ENCODE peak calls at places on chromosomes 2 and 18, in four cellular contexts. Q is skeletal muscle cell; I is stimulated activated CD4-positive, alpha-beta T cell treated with anti-CD3 and anti-CD28 coated beads, Interleukin-4, amount 100 ng/mL, for 48 hours; G is Kasumi-1. M is an unnamed sample.

GRCh38 chr18:79681484-79682387 is 2.1 kb downstream of the CTDP1 start:
- DNase-seq in Q (no peak), I (peak), G (no peak), M (no peak)

GRCh38 chr18:68693091-68693815 is 21.7 kb downstream of the TMX3 start:
- DNase-seq in Q (no peak), I (no peak), G (no peak), M (no peak)

GRCh38 chr2:237517990-237518389 is 30.9 kb downstream of the MLPH start:
- DNase-seq in Q (no peak), I (no peak), G (no peak), M (no peak)

GRCh38 chr2:187302619-187303018 is 145.4 kb downstream of the CALCRL start:
- DNase-seq in Q (no peak), I (no peak), G (no peak), M (no peak)

GRCh38 chr2:33378551-33379220 is 97.8 kb upstream of the RASGRP3 start:
- DNase-seq in Q (no peak), I (no peak), G (no peak), M (no peak)

GRCh38 chr2:68695971-68696370 is 38.6 kb upstream of the ARHGAP25 start:
- DNase-seq in Q (no peak), I (no peak), G (no peak), M (no peak)

GRCh38 chr2:196534533-196534932 is 105.0 kb upstream of the CCDC150 start:
- DNase-seq in Q (no peak), I (no peak), G (no peak), M (peak)

GRCh38 chr18:11035814-11036213 is 113.6 kb downstream of the PIEZO2 start:
- DNase-seq in Q (no peak), I (no peak), G (no peak), M (no peak)

GRCh38 chr2:226691265-226691664 is 108.4 kb downstream of the IRS1 start:
- DNase-seq in Q (no peak), I (no peak), G (no peak), M (no peak)

GRCh38 chr2:233075966-233076339 is 15.8 kb downstream of the INPP5D start:
- DNase-seq in Q (no peak), I (no peak), G (peak), M (no peak)

GRCh38 chr2:104888489-104889245 is 34.8 kb downstream of the POU3F3 start:
- DNase-seq in Q (no peak), I (no peak), G (no peak), M (no peak)